ENCODE peak calls at places on chromosomes 3 and 15, in ten cellular contexts. K, H, J, F, V, B, N, Z, A and S are unnamed samples. For H3K4me1, the result is how much of the 10 kb centered on the place peaks cover.

GRCh38 chr15:47670365-47670764 is 46.9 kb upstream of the SEMA6D start:
- DNase-seq in J (no peak), K (no peak), B (no peak), Z (no peak), N (no peak), V (no peak), H (no peak), A (no peak), F (no peak), S (no peak)

GRCh38 chr3:121724130-121724529 is 25.4 kb downstream of the GOLGB1 start:
- DNase-seq in H (no peak), N (no peak), Z (no peak), B (peak), F (no peak), K (no peak), A (no peak), V (no peak), J (no peak), S (no peak)

GRCh38 chr3:107969994-107970896 is 120.6 kb downstream of the CD47 start:
- DNase-seq in A (no peak), B (peak), H (no peak), N (peak), Z (peak), K (no peak), J (no peak), F (no peak), V (no peak), S (peak)

GRCh38 chr3:46742992-46743391 is 25.3 kb upstream of the PRSS50 start:
- DNase-seq in J (no peak), H (no peak), V (no peak), F (no peak), B (no peak), Z (no peak), A (no peak), N (no peak), K (no peak), S (no peak)

GRCh38 chr3:77626157-77626556 is 586.3 kb downstream of the ROBO2 start:
- DNase-seq in A (no peak), F (no peak), N (no peak), J (no peak), H (no peak), V (no peak), K (no peak), Z (no peak), B (no peak), S (no peak)

GRCh38 chr3:126487151-126487771 is 11.6 kb upstream of the ZXDC start:
- DNase-seq in K (no peak), A (no peak), B (peak), H (peak), F (peak), J (peak), Z (no peak), N (no peak), V (no peak), S (peak)

GRCh38 chr3:182735672-182736071 is 57.6 kb upstream of the ATP11B start:
- DNase-seq in F (no peak), H (no peak), A (no peak), K (no peak), J (no peak), V (no peak), Z (no peak), N (peak), B (peak), S (no peak)

GRCh38 chr15:52419494-52419893 is 109.2 kb downstream of the MYO5A start:
- DNase-seq in V (no peak), J (no peak), H (no peak), F (no peak), K (no peak), A (no peak), B (no peak), N (no peak), Z (no peak), S (no peak)

DNA sequence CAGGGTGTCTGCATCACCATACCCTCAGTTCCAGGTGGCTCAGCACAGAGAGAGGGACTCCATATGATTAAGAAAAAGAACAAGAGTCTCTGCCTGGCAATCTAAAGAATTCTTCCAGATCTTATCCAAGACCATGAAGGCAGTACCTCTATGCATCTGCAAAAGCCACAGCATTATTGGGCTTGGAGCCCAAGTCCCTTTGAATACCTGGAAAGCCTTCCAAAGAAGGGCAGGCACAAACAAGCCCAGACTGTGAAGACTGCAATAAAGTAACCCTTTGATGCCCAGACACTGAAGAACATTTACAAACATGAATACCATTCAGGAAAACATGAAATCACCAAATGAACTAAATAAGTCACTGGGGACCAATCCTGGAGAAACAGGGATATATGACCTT is 60.9 kb upstream of the DIPK2A start:
- DNase-seq in N (no peak), A (no peak), B (no peak), F (no peak), K (no peak), J (no peak), Z (no peak), H (no peak), V (no peak), S (no peak)
- TF ChIP-seq CTCF in N (no peak), A (no peak), B (no peak), F (no peak), K (no peak), J (no peak), Z (no peak), H (no peak), V (no peak), S (no peak)

DNA sequence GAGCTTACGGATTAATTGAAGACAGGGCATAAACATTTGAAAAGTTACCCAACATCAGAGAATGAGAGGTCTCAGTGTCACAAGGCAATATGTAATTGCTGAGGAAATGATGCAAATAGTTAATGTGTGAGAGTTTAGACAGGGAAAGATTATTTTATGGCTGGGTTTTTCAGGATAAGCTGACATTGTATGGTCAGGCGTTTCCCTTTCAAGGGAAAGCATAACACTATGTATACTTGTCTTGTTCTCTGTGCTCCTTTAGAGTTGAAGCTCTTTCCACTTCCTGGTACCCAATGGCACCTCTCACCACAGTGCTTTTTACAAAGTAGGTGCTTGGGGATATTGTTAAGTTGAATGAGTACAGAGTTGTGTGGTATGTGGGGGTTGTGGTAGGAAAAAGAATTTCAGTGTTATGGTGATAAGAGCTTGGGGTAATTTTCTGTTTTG is 19.9 kb downstream of the IQGAP1 start:
- DNase-seq in Z (no peak), N (no peak), F (no peak), B (peak), A (no peak), K (no peak), J (no peak), V (no peak), H (no peak), S (no peak)
- H3K4me1 ChIP-seq in Z (under half), N (under half), F (half or more), B (under half), A (half or more), K (half or more), J (under half), V (half or more), H (under half), S (under half)

GRCh38 chr3:174333640-174334039 is 525.5 kb upstream of the NAALADL2 start:
- DNase-seq in A (no peak), K (no peak), B (no peak), J (no peak), Z (no peak), H (no peak), V (no peak), F (no peak), N (no peak), S (no peak)

GRCh38 chr3:174335324-174335723 is 523.8 kb upstream of the NAALADL2 start:
- DNase-seq in H (no peak), B (no peak), V (no peak), Z (no peak), K (no peak), A (no peak), F (no peak), J (no peak), N (no peak), S (no peak)

GRCh38 chr3:174334111-174334510 is 525.0 kb upstream of the NAALADL2 start:
- DNase-seq in H (no peak), N (no peak), F (no peak), B (no peak), Z (no peak), V (no peak), J (no peak), A (no peak), K (no peak), S (no peak)

GRCh38 chr3:174337227-174337626 is 521.9 kb upstream of the NAALADL2 start:
- DNase-seq in K (no peak), H (no peak), V (no peak), F (no peak), B (no peak), J (no peak), Z (no peak), A (no peak), N (no peak), S (no peak)

DNA sequence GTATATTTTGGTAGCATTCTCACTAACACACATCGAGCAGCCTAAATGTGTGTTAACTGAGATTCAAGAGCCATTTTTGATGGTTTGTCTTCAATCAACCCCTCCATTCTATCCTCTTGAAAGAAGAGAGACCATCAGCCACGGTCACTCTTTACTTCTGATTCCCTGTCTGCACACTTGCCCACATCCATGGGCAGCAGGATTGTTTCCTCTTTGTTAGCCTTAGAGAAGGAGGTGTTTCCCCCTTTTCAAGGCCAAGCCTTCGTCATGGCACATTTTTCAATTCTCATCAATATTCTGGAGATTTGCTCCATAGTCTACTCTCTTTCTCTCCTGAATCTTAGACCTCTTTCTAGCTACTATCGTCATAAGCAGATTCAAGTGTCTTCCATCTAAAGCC is 522.4 kb upstream of the NAALADL2 start:
- DNase-seq in F (no peak), K (no peak), A (no peak), H (no peak), J (no peak), B (no peak), N (no peak), V (no peak), Z (no peak), S (no peak)
- TF ChIP-seq CTCF in F (no peak), K (no peak), A (no peak), H (no peak), J (no peak), B (no peak), N (no peak), V (no peak), Z (no peak), S (no peak)

GRCh38 chr3:70003119-70003518 is 3.6 kb downstream of the SAMMSON start:
- DNase-seq in J (no peak), F (no peak), A (no peak), Z (no peak), N (no peak), K (no peak), B (no peak), H (no peak), V (no peak), S (no peak)
- H3K4me1 ChIP-seq in J (under half), F (under half), A (under half), Z (under half), N (under half), K (under half), B (under half), H (under half), V (under half), S (under half)

GRCh38 chr15:85002517-85002916 is 20.9 kb downstream of the PDE8A start:
- DNase-seq in A (no peak), Z (no peak), F (no peak), J (no peak), V (no peak), B (peak), H (no peak), N (peak), K (no peak), S (no peak)
- TF ChIP-seq CTCF in A (no peak), Z (no peak), F (no peak), J (no peak), V (no peak), B (no peak), H (no peak), N (no peak), K (no peak), S (no peak)

GRCh38 chr3:172201136-172201989 is 162.0 kb downstream of the FNDC3B start:
- DNase-seq in F (peak), K (no peak), A (peak), H (peak), J (peak), V (no peak), B (peak), Z (peak), N (peak), S (peak)

GRCh38 chr3:172204716-172205115 is 165.3 kb downstream of the FNDC3B start:
- DNase-seq in F (no peak), V (no peak), N (peak), Z (no peak), H (no peak), B (no peak), J (no peak), A (no peak), K (no peak), S (no peak)

GRCh38 chr3:172201990-172202318 is 162.6 kb downstream of the FNDC3B start:
- DNase-seq in K (no peak), Z (no peak), H (no peak), N (peak), V (no peak), F (no peak), J (no peak), A (no peak), B (peak), S (no peak)

GRCh38 chr3:172202797-172203196 is 163.4 kb downstream of the FNDC3B start:
- DNase-seq in A (no peak), V (no peak), J (no peak), N (no peak), K (no peak), F (no peak), B (no peak), H (no peak), Z (no peak), S (no peak)

GRCh38 chr3:172203522-172204258 is 164.3 kb downstream of the FNDC3B start:
- DNase-seq in N (peak), A (no peak), V (peak), J (no peak), B (peak), K (no peak), H (no peak), F (no peak), Z (no peak), S (peak)
- H3K4me1 ChIP-seq in N (under half), A (half or more), V (half or more), J (under half), B (under half), K (half or more), H (under half), F (half or more), Z (under half), S (half or more)

DNA sequence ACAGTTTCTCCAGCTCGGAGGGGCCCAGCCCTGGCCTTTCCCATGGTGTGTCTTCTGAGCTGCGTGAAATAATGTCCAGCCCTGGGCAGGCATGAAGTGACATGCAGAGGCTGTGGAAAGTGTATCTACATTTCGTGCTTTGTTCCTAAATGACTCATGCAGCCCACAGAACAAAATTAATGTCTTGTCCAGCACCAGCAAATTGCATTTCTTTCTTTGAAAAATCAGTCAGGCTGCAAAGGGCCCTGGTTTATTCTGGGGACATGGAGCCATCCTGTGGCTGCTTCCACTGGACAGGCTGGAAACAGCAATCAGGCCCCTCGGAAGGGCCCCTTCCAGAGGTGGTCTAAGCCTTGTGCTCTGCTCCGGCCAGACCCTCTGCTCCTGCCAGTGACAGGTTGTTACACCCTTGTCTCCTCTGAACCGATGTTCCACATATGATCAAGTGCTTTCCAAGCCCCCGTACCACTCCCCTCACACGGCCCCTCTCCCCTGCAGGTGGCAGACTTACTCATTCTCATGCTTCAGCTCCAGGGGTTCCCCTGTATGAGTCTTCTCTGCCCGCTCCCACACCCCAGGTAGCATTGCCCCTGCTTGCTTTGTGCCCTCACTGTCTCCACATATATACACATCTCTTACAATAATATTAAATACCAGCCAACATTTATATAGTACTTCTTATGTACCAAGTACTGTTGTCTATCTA is 33.7 kb downstream of the CRYGS start:
- DNase-seq in K (no peak), J (no peak), H (no peak), Z (no peak), F (no peak), N (peak), B (no peak), A (no peak), V (no peak), S (no peak)
- TF ChIP-seq CTCF in K (no peak), J (no peak), H (no peak), Z (peak), F (no peak), N (no peak), B (no peak), A (no peak), V (no peak), S (no peak)